ENCODE peak calls at places on chromosomes 12 and 14, in five cellular contexts. X is Right ventricle myocardium inferior; K is stimulated activated CD8-positive, alpha-beta memory T cell treated with anti-CD3 and anti-CD28 coated beads, Interleukin-7, amount 100 ng/mL, for 1 hour; V is C1 segment of cervical spinal cord; A is cardiac fibroblast. Q is an unnamed sample.
A peak's percentile ranks its signal among the peaks of the same experiment; 100 is the strongest.

GRCh38 chr14:60266021-60266937 is 17.3 kb downstream of the PPM1A start:
- DNase-seq in X (no peak), K (no peak), V (no peak), A (peak; percentile 48), Q (no peak)

GRCh38 chr12:26121841-26122680 is 2.8 kb downstream of the BHLHE41 start:
- DNase-seq in X (peak; percentile 80), K (no peak), V (no peak), A (peak; percentile 22), Q (no peak)

GRCh38 chr12:122197612-122197966 is 5.9 kb upstream of the B3GNT4 start:
- DNase-seq in X (no peak), K (no peak), V (no peak), A (peak; percentile 19), Q (no peak)

GRCh38 chr12:75606921-75607320 is 95.5 kb upstream of the KRR1 start:
- DNase-seq in X (no peak), K (no peak), V (no peak), A (no peak), Q (no peak)

GRCh38 chr14:93219103-93219726 is 12.2 kb downstream of the UBR7 start:
- DNase-seq in X (no peak), K (no peak), V (no peak), A (peak; percentile 75), Q (peak; percentile 69)

GRCh38 chr14:21428930-21429329 is 27.0 kb downstream of the CHD8 start:
- DNase-seq in X (no peak), K (no peak), V (no peak), A (no peak), Q (peak; percentile 21)

GRCh38 chr14:51473808-51474207 is 177.9 kb upstream of the FRMD6 start:
- DNase-seq in X (no peak), K (no peak), V (no peak), A (peak; percentile 43), Q (peak; percentile 42)

GRCh38 chr12:132801741-132802140 is 26.9 kb downstream of the GOLGA3 start:
- DNase-seq in X (peak; percentile 46), K (no peak), V (no peak), A (no peak), Q (no peak)

GRCh38 chr12:91111366-91112321 is at the start of gene LUM:
- DNase-seq in X (peak; percentile 54), K (no peak), V (no peak), A (peak; percentile 65), Q (peak; percentile 72)

GRCh38 chr12:123958876-123959275 is 13.8 kb downstream of the CCDC92 start:
- DNase-seq in X (no peak), K (no peak), V (no peak), A (no peak), Q (no peak)

GRCh38 chr14:69268763-69269162 is 8.8 kb downstream of the GALNT16 start:
- DNase-seq in X (no peak), K (no peak), V (no peak), A (peak; percentile 74), Q (peak; percentile 54)

GRCh38 chr12:95736631-95737030 is 53.9 kb downstream of the NTN4 start:
- DNase-seq in X (no peak), K (no peak), V (no peak), A (no peak), Q (peak; percentile 37)

GRCh38 chr12:18259906-18260682 is 1.2 kb upstream of the PIK3C2G start:
- DNase-seq in X (no peak), K (no peak), V (no peak), A (no peak), Q (no peak)

Q was measured in astrocyte of the spinal cord.